ENCODE peak calls at places on chromosomes 4 and X, in six cellular contexts. Y is OCI-LY7; X is CD4-positive, alpha-beta T cell; B is colonic mucosa; L is DMS79; E is lower lobe of right lung. Z is an unnamed sample.

GRCh38 chrX:136204571-136204970 is 46.6 kb downstream of the MAP7D3 start:
- DNase-seq in Y (no peak), X (peak), B (peak), L (no peak), E (peak), Z (no peak)

GRCh38 chr4:18536420-18536819 is 514.9 kb upstream of the LCORL start:
- DNase-seq in Y (no peak), X (no peak), B (no peak), L (no peak), E (no peak), Z (no peak)

GRCh38 chr4:39686997-39687396 is 10.9 kb upstream of the UBE2K start:
- DNase-seq in Y (no peak), X (no peak), B (no peak), L (no peak), E (no peak), Z (no peak)

GRCh38 chr4:158211288-158211687 is 1.0 kb downstream of the TMEM144 start:
- DNase-seq in Y (no peak), X (no peak), B (peak), L (no peak), E (no peak), Z (no peak)

GRCh38 chr4:180330521-180330920 is 1912.7 kb upstream of the TENM3 start:
- DNase-seq in Y (no peak), X (no peak), B (no peak), L (no peak), E (no peak), Z (no peak)

GRCh38 chrX:111123125-111123524 is 27.1 kb downstream of the PAK3 start:
- DNase-seq in Y (no peak), X (no peak), B (no peak), L (no peak), E (no peak), Z (no peak)

GRCh38 chr4:23717528-23718248 is 172.2 kb downstream of the PPARGC1A start:
- DNase-seq in Y (peak), X (no peak), B (no peak), L (no peak), E (no peak), Z (peak)

GRCh38 chr4:133624744-133625143 is 475.6 kb downstream of the PCDH10 start:
- DNase-seq in Y (no peak), X (no peak), B (no peak), L (no peak), E (no peak), Z (no peak)

GRCh38 chr4:40325406-40326019 is 9.6 kb upstream of the CHRNA9 start:
- DNase-seq in Y (peak), X (peak), B (peak), L (no peak), E (no peak), Z (peak)

GRCh38 chr4:39548425-39549067 is 21.3 kb upstream of the UGDH start:
- DNase-seq in Y (no peak), X (no peak), B (no peak), L (no peak), E (no peak), Z (no peak)

GRCh38 chr4:48025005-48025404 is 8.4 kb downstream of the NIPAL1 start:
- DNase-seq in Y (no peak), X (no peak), B (no peak), L (no peak), E (no peak), Z (no peak)

GRCh38 chr4:4801013-4801412 is 58.5 kb upstream of the MSX1 start:
- DNase-seq in Y (no peak), X (no peak), B (no peak), L (no peak), E (no peak), Z (no peak)